ENCODE peak calls at places on chromosomes 5 and 9, in four cellular contexts. E is effector memory CD4-positive, alpha-beta T cell; Z is iPS-NIHi11; N is HTR-8/SVneo. J is an unnamed sample.

GRCh38 chr9:111598730-111599091 is 736 bp downstream of the PTGR1 start:
- DNase-seq in E (no peak), Z (no peak), N (no peak), J (peak; percentile 20)

GRCh38 chr9:631596-631995 is 209.9 kb upstream of the DMRT1 start:
- DNase-seq in E (no peak), Z (no peak), N (no peak), J (no peak)

GRCh38 chr9:116377179-116377790 is 223.7 kb downstream of the PAPPA start:
- DNase-seq in E (no peak), Z (no peak), N (peak; percentile 52), J (peak; percentile 20)

GRCh38 chr9:77433675-77434445 is 214.3 kb downstream of the GNA14 start:
- DNase-seq in E (peak; percentile 11), Z (peak; percentile 82), N (peak; percentile 67), J (no peak)

GRCh38 chr5:77849308-77849900 is 73.3 kb upstream of the TBCA start:
- DNase-seq in E (no peak), Z (no peak), N (no peak), J (no peak)

GRCh38 chr5:171342362-171343111 is 33.5 kb downstream of the TLX3 start:
- DNase-seq in E (peak; percentile 15), Z (peak; percentile 63), N (peak; percentile 73), J (peak; percentile 32)

GRCh38 chr5:180155331-180155881 is 53.6 kb downstream of the RASGEF1C start:
- DNase-seq in E (no peak), Z (no peak), N (no peak), J (no peak)

GRCh38 chr5:72988769-72989168 is 32.9 kb downstream of the FCHO2 start:
- DNase-seq in E (no peak), Z (no peak), N (no peak), J (no peak)